ENCODE peak calls at places on chromosomes 4 and X, in six cellular contexts. M, O, V, N, D and H are unnamed samples.

GRCh38 chrX:72240976-72241375 is 2.1 kb upstream of the ERCC6L start:
- DNase-seq in M (no peak), O (no peak), D (no peak), V (no peak), N (no peak), H (no peak)

GRCh38 chrX:112668476-112669404 is 11.0 kb downstream of the LHFPL1 start:
- DNase-seq in N (no peak), V (no peak), O (no peak), D (no peak), M (no peak), H (no peak)

GRCh38 chr4:110224812-110225211 is 26.4 kb upstream of the ELOVL6 start:
- DNase-seq in V (no peak), O (no peak), D (no peak), N (no peak), M (no peak), H (no peak)

GRCh38 chrX:12986886-12987285 is 12.0 kb downstream of the TMSB4X start:
- DNase-seq in M (no peak), V (no peak), N (no peak), D (no peak), O (no peak), H (no peak)

GRCh38 chr4:174156239-174156826 is 127.1 kb downstream of the FBXO8 start:
- DNase-seq in M (peak), O (peak), V (peak), N (peak), D (no peak), H (peak)

GRCh38 chr4:81919238-81919637 is 447.5 kb upstream of the RASGEF1B start:
- DNase-seq in N (peak), O (peak), D (no peak), M (no peak), V (no peak), H (no peak)

GRCh38 chr4:159487284-159487747 is 384.4 kb downstream of the RAPGEF2 start:
- DNase-seq in N (peak), M (no peak), O (peak), D (no peak), V (peak), H (peak)

GRCh38 chrX:38462257-38462656 is 99.1 kb upstream of the TSPAN7 start:
- DNase-seq in N (no peak), O (no peak), V (no peak), D (no peak), M (no peak), H (no peak)

GRCh38 chrX:6227445-6227820 is 1.2 kb downstream of the NLGN4X start:
- DNase-seq in M (no peak), O (no peak), D (no peak), N (no peak), V (no peak), H (no peak)

GRCh38 chr4:89661490-89661889 is 175.5 kb downstream of the SNCA start:
- DNase-seq in N (peak), V (no peak), O (peak), M (no peak), D (no peak), H (no peak)

GRCh38 chrX:108736509-108737479 is at the start of gene IRS4:
- DNase-seq in V (no peak), D (no peak), N (no peak), M (peak), O (peak), H (no peak)

GRCh38 chr4:175394213-175394612 is 417.9 kb downstream of the GPM6A start:
- DNase-seq in M (no peak), V (no peak), N (no peak), D (no peak), O (no peak), H (no peak)

GRCh38 chr4:154506253-154506652 is 14.7 kb upstream of the DCHS2 start:
- DNase-seq in N (peak), M (no peak), O (peak), D (no peak), V (peak), H (no peak)

GRCh38 chrX:121902463-121902862 is 855.1 kb downstream of the GLUD2 start:
- DNase-seq in V (no peak), D (no peak), M (no peak), O (no peak), N (no peak), H (no peak)

GRCh38 chrX:13666836-13667235 is 13.9 kb downstream of the TCEANC start:
- DNase-seq in N (no peak), O (no peak), V (no peak), M (no peak), D (no peak), H (peak)

GRCh38 chr4:8830611-8831200 is 40.9 kb downstream of the HMX1 start:
- DNase-seq in M (no peak), V (no peak), D (no peak), N (no peak), O (no peak), H (no peak)

GRCh38 chrX:42123369-42123768 is 200.0 kb upstream of the CASK start:
- DNase-seq in D (no peak), N (no peak), M (no peak), V (no peak), O (no peak), H (no peak)

GRCh38 chr4:23822181-23822580 is 67.7 kb downstream of the PPARGC1A start:
- DNase-seq in N (no peak), V (no peak), M (no peak), D (no peak), O (peak), H (no peak)

GRCh38 chr4:184100297-184100885 is 117.3 kb downstream of the ENPP6 start:
- DNase-seq in D (no peak), N (peak), V (no peak), M (no peak), O (no peak), H (no peak)

GRCh38 chr4:106264331-106264728 is 51.7 kb downstream of the TBCK start:
- DNase-seq in D (no peak), O (no peak), M (no peak), V (no peak), N (no peak), H (no peak)